ENCODE peak calls at places on chromosome 22, in six cellular contexts. One of them, this sample, is unnamed.

GRCh38 chr22:28983788-28984441 is 77.7 kb downstream of the C22orf31 start:
- DNase-seq in fibroblast of the aortic adventitia: peak; percentile 40
- DNase-seq in upper lobe of right lung: no peak
- DNase-seq in pancreas: no peak
- DNase-seq in PC-9: no peak
- DNase-seq in fibroblast of mammary gland: peak; percentile 31
- DNase-seq in this sample: no peak

GRCh38 chr22:44345872-44346271 is 33.1 kb upstream of the SHISAL1 start:
- DNase-seq in fibroblast of the aortic adventitia: no peak
- DNase-seq in pancreas: no peak
- DNase-seq in PC-9: no peak
- DNase-seq in upper lobe of right lung: no peak
- DNase-seq in fibroblast of mammary gland: no peak
- DNase-seq in this sample: no peak

GRCh38 chr22:38656256-38657148 is at the start of the genes CBY1 and FAM227A:
- DNase-seq in fibroblast of the aortic adventitia: peak; percentile 86
- DNase-seq in fibroblast of mammary gland: peak; percentile 72
- DNase-seq in pancreas: peak; percentile 87
- DNase-seq in upper lobe of right lung: peak; percentile 95
- DNase-seq in PC-9: peak; percentile 94
- DNase-seq in this sample: peak; percentile 61

GRCh38 chr22:38710352-38710751 is 4.6 kb downstream of the GTPBP1 start:
- DNase-seq in pancreas: no peak
- DNase-seq in fibroblast of the aortic adventitia: no peak
- DNase-seq in upper lobe of right lung: no peak
- DNase-seq in fibroblast of mammary gland: no peak
- DNase-seq in PC-9: no peak
- DNase-seq in this sample: no peak

GRCh38 chr22:37639070-37639760 is at the start of gene SH3BP1:
- DNase-seq in fibroblast of mammary gland: no peak
- DNase-seq in upper lobe of right lung: peak; percentile 82
- DNase-seq in PC-9: peak; percentile 79
- DNase-seq in pancreas: peak; percentile 47
- DNase-seq in fibroblast of the aortic adventitia: no peak
- DNase-seq in this sample: no peak

GRCh38 chr22:29078036-29078868 is 5.4 kb downstream of the KREMEN1 start:
- DNase-seq in upper lobe of right lung: no peak
- DNase-seq in PC-9: no peak
- DNase-seq in fibroblast of the aortic adventitia: no peak
- DNase-seq in pancreas: no peak
- DNase-seq in fibroblast of mammary gland: no peak
- DNase-seq in this sample: no peak

GRCh38 chr22:39243443-39244072 is 1.2 kb downstream of the PDGFB start:
- DNase-seq in upper lobe of right lung: no peak
- DNase-seq in pancreas: peak; percentile 53
- DNase-seq in fibroblast of the aortic adventitia: no peak
- DNase-seq in PC-9: peak; percentile 49
- DNase-seq in fibroblast of mammary gland: no peak
- DNase-seq in this sample: no peak

GRCh38 chr22:44486538-44486937 is 11.5 kb downstream of the RTL6 start:
- DNase-seq in fibroblast of the aortic adventitia: no peak
- DNase-seq in pancreas: no peak
- DNase-seq in PC-9: peak; percentile 57
- DNase-seq in upper lobe of right lung: no peak
- DNase-seq in fibroblast of mammary gland: no peak
- DNase-seq in this sample: no peak

GRCh38 chr22:32723632-32724031 is 77.9 kb upstream of the TIMP3 start:
- DNase-seq in upper lobe of right lung: peak; percentile 89
- DNase-seq in PC-9: peak; percentile 60
- DNase-seq in pancreas: no peak
- DNase-seq in fibroblast of the aortic adventitia: peak; percentile 95
- DNase-seq in fibroblast of mammary gland: peak; percentile 94
- DNase-seq in this sample: no peak

GRCh38 chr22:37746366-37747089 is 49.7 kb downstream of the TRIOBP start:
- DNase-seq in fibroblast of mammary gland: no peak
- DNase-seq in fibroblast of the aortic adventitia: no peak
- DNase-seq in pancreas: no peak
- DNase-seq in PC-9: no peak
- DNase-seq in upper lobe of right lung: peak; percentile 76
- DNase-seq in this sample: no peak

GRCh38 chr22:35892192-35892591 is 136.4 kb downstream of the RBFOX2 start:
- DNase-seq in fibroblast of mammary gland: peak; percentile 82
- DNase-seq in pancreas: no peak
- DNase-seq in fibroblast of the aortic adventitia: peak; percentile 78
- DNase-seq in PC-9: no peak
- DNase-seq in upper lobe of right lung: no peak
- DNase-seq in this sample: no peak

GRCh38 chr22:45868586-45869443 is 108.1 kb downstream of the WNT7B start:
- DNase-seq in PC-9: no peak
- DNase-seq in upper lobe of right lung: no peak
- DNase-seq in pancreas: no peak
- DNase-seq in fibroblast of mammary gland: no peak
- DNase-seq in fibroblast of the aortic adventitia: no peak
- DNase-seq in this sample: no peak

GRCh38 chr22:37777122-37777687 is 30.5 kb upstream of the GCAT start:
- DNase-seq in fibroblast of the aortic adventitia: peak; percentile 75
- DNase-seq in fibroblast of mammary gland: peak; percentile 93
- DNase-seq in pancreas: peak; percentile 89
- DNase-seq in PC-9: peak; percentile 96
- DNase-seq in upper lobe of right lung: peak; percentile 75
- DNase-seq in this sample: no peak

GRCh38 chr22:49364398-49364797 is 463.3 kb downstream of the BRD1 start:
- DNase-seq in pancreas: no peak
- DNase-seq in fibroblast of mammary gland: no peak
- DNase-seq in fibroblast of the aortic adventitia: no peak
- DNase-seq in PC-9: no peak
- DNase-seq in upper lobe of right lung: peak; percentile 32
- DNase-seq in this sample: no peak

GRCh38 chr22:49366437-49366836 is 461.2 kb downstream of the BRD1 start:
- DNase-seq in fibroblast of mammary gland: no peak
- DNase-seq in pancreas: no peak
- DNase-seq in upper lobe of right lung: peak; percentile 40
- DNase-seq in fibroblast of the aortic adventitia: no peak
- DNase-seq in PC-9: no peak
- DNase-seq in this sample: no peak

GRCh38 chr22:49365191-49365837 is 462.4 kb downstream of the BRD1 start:
- DNase-seq in fibroblast of mammary gland: no peak
- DNase-seq in pancreas: no peak
- DNase-seq in upper lobe of right lung: peak; percentile 39
- DNase-seq in fibroblast of the aortic adventitia: no peak
- DNase-seq in PC-9: no peak
- DNase-seq in this sample: no peak

GRCh38 chr22:49367016-49367697 is 460.5 kb downstream of the BRD1 start:
- DNase-seq in PC-9: no peak
- DNase-seq in upper lobe of right lung: peak; percentile 35
- DNase-seq in fibroblast of mammary gland: no peak
- DNase-seq in fibroblast of the aortic adventitia: no peak
- DNase-seq in pancreas: no peak
- DNase-seq in this sample: no peak

GRCh38 chr22:49365910-49366309 is 461.8 kb downstream of the BRD1 start:
- DNase-seq in fibroblast of mammary gland: no peak
- DNase-seq in PC-9: no peak
- DNase-seq in fibroblast of the aortic adventitia: no peak
- DNase-seq in pancreas: no peak
- DNase-seq in upper lobe of right lung: peak; percentile 43
- DNase-seq in this sample: no peak
- H3K4me3 ChIP-seq in fibroblast of mammary gland: no peak overlapping the region
- H3K4me3 ChIP-seq in PC-9: no peak overlapping the region
- H3K4me3 ChIP-seq in fibroblast of the aortic adventitia: no peak overlapping the region
- H3K4me3 ChIP-seq in pancreas: no peak overlapping the region
- H3K4me3 ChIP-seq in upper lobe of right lung: no peak overlapping the region
- H3K4me3 ChIP-seq in this sample: no peak overlapping the region

GRCh38 chr22:24952837-24953293 is 349 bp downstream of the KIAA1671 start:
- DNase-seq in fibroblast of mammary gland: peak; percentile 28
- DNase-seq in pancreas: no peak
- DNase-seq in fibroblast of the aortic adventitia: peak; percentile 61
- DNase-seq in PC-9: peak; percentile 60
- DNase-seq in upper lobe of right lung: peak; percentile 83
- DNase-seq in this sample: no peak

GRCh38 chr22:24951942-24952836 is at the start of gene KIAA1671:
- DNase-seq in pancreas: peak; percentile 94
- DNase-seq in PC-9: peak; percentile 91
- DNase-seq in fibroblast of the aortic adventitia: peak; percentile 50
- DNase-seq in fibroblast of mammary gland: peak; percentile 42
- DNase-seq in upper lobe of right lung: peak; percentile 94
- DNase-seq in this sample: peak; percentile 18

GRCh38 chr22:24954856-24955255 is 2.3 kb downstream of the KIAA1671 start:
- DNase-seq in PC-9: no peak
- DNase-seq in fibroblast of mammary gland: no peak
- DNase-seq in upper lobe of right lung: no peak
- DNase-seq in fibroblast of the aortic adventitia: no peak
- DNase-seq in pancreas: no peak
- DNase-seq in this sample: no peak

GRCh38 chr22:24953294-24954113 is 988 bp downstream of the KIAA1671 start:
- DNase-seq in pancreas: peak; percentile 49
- DNase-seq in PC-9: no peak
- DNase-seq in fibroblast of the aortic adventitia: no peak
- DNase-seq in fibroblast of mammary gland: no peak
- DNase-seq in upper lobe of right lung: peak; percentile 74
- DNase-seq in this sample: no peak

DNA sequence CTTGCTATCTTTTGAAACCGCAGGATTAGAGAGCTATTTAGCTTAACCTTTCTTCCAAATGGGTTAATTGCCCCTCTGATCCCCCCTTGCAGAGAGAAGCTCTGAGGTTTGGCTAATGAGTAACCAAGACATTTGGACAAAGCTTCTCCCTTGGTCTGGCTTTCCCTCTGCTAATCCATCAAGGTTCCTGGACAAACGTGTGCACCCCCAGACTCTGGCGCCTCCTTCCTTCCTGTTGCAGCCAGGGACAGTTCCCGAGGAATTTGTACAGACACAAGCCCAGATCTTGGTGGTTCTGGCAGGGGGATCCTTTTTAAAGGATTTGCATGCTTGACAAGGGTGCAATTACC is 1.6 kb downstream of the KIAA1671 start:
- DNase-seq in pancreas: no peak
- DNase-seq in fibroblast of the aortic adventitia: peak; percentile 19
- DNase-seq in fibroblast of mammary gland: no peak
- DNase-seq in PC-9: no peak
- DNase-seq in upper lobe of right lung: no peak
- DNase-seq in this sample: no peak
- H3K4me3 ChIP-seq in pancreas: no peak overlapping the region
- H3K4me3 ChIP-seq in fibroblast of the aortic adventitia: peak overlapping the region; percentile 76
- H3K4me3 ChIP-seq in fibroblast of mammary gland: no peak overlapping the region
- H3K4me3 ChIP-seq in PC-9: peak overlapping the region; percentile 91
- H3K4me3 ChIP-seq in upper lobe of right lung: peak overlapping the region; percentile 73
- H3K4me3 ChIP-seq in this sample: peak overlapping the region; percentile 80

GRCh38 chr22:22168190-22168940 is 76.2 kb upstream of the VPREB1 start:
- DNase-seq in upper lobe of right lung: no peak
- DNase-seq in pancreas: peak; percentile 21
- DNase-seq in PC-9: peak; percentile 0
- DNase-seq in fibroblast of mammary gland: peak; percentile 70
- DNase-seq in fibroblast of the aortic adventitia: peak; percentile 85
- DNase-seq in this sample: no peak
- H3K4me3 ChIP-seq in upper lobe of right lung: no peak overlapping the region
- H3K4me3 ChIP-seq in pancreas: no peak overlapping the region
- H3K4me3 ChIP-seq in PC-9: no peak overlapping the region
- H3K4me3 ChIP-seq in fibroblast of mammary gland: no peak overlapping the region
- H3K4me3 ChIP-seq in fibroblast of the aortic adventitia: peak overlapping the region; percentile 48
- H3K4me3 ChIP-seq in this sample: peak overlapping the region; percentile 33

DNA sequence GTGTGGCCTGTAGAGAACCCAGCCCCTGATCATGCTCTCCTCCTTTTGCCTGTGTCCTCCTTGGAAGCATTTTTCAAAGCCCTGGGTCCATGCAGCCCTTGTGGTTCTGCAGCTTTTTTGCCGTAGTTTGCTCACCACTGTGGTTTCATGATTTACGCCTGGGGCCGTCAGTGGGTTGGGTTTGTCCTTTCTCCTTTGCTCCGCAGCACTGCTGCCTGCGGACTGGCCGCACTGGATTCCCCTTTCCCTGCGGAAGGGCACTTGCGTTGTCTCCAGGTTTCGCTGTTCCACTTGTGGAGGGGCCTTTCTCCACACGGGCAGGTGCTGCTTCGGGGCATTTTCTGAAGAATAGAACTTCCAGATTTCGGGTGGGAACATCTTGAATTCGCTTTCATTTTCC is 1260.9 kb downstream of the BRD1 start:
- DNase-seq in pancreas: no peak
- DNase-seq in PC-9: no peak
- DNase-seq in fibroblast of mammary gland: no peak
- DNase-seq in fibroblast of the aortic adventitia: no peak
- DNase-seq in upper lobe of right lung: no peak
- DNase-seq in this sample: no peak
- H3K4me3 ChIP-seq in pancreas: no peak overlapping the region
- H3K4me3 ChIP-seq in PC-9: no peak overlapping the region
- H3K4me3 ChIP-seq in fibroblast of mammary gland: no peak overlapping the region
- H3K4me3 ChIP-seq in fibroblast of the aortic adventitia: no peak overlapping the region
- H3K4me3 ChIP-seq in upper lobe of right lung: no peak overlapping the region
- H3K4me3 ChIP-seq in this sample: no peak overlapping the region

DNA sequence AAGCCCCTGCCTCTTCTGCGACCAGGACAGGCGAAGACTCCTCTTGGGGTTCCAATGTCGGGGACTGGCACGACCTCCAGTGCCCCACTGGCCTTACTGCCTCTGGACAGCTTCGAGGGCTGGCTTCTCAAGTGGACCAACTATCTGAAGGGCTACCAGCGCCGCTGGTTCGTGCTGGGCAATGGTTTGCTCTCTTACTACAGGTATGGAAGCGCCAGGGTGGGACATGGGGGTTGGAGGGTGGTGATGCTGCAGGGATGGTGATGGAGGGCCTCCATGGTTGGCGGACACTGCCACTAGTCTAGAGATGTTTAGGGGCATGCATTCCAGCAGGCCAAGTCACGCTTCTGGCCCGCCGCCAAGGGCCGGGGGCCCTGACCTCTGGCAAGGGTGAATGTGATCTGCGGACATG is 683 bp downstream of the OSBP2 start:
- DNase-seq in fibroblast of the aortic adventitia: no peak
- DNase-seq in fibroblast of mammary gland: no peak
- DNase-seq in PC-9: no peak
- DNase-seq in pancreas: peak; percentile 35
- DNase-seq in upper lobe of right lung: no peak
- DNase-seq in this sample: no peak
- H3K4me3 ChIP-seq in fibroblast of the aortic adventitia: peak overlapping the region; percentile 69
- H3K4me3 ChIP-seq in fibroblast of mammary gland: peak overlapping the region; percentile 48
- H3K4me3 ChIP-seq in PC-9: peak overlapping the region; percentile 55
- H3K4me3 ChIP-seq in pancreas: peak overlapping the region; percentile 47
- H3K4me3 ChIP-seq in upper lobe of right lung: peak overlapping the region; percentile 50
- H3K4me3 ChIP-seq in this sample: peak overlapping the region; percentile 69

DNA sequence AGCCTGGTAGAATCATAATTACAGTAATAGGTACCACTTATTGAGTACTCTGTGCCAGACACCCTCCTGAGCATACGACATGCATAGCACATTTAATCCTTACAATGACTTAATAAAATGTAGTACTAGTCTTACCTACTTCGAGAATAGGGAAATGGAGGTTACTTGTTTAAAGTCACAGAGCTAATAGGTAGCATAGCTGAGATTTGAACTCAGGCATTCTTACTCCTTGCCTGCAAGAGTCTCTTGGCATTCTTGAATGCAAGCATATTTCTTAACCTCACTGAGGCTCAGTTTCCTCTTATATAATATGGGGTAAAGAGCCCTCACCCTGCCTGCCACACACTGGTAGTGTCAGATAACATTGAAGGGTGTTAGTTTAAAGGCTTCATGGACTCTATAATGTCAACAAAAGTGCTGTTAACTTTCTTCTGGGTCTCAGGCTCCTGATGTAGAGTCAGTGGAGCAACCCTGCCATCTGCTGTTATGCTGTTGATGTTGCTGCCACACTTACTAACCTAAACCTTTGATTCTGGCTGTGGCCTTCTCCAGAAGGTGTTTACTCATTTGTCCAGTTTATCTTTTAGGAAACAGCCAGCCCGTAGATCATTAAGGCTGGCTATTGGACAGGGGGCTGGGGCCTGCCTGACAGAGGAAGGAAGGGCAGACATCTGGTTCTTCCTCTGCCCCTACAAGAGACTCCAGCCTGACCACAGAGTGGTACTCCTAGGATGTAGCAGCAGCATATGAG is 18.9 kb downstream of the LIMK2 start:
- DNase-seq in PC-9: peak; percentile 30
- DNase-seq in pancreas: peak; percentile 70
- DNase-seq in upper lobe of right lung: no peak
- DNase-seq in fibroblast of mammary gland: peak; percentile 61
- DNase-seq in fibroblast of the aortic adventitia: peak; percentile 79
- DNase-seq in this sample: no peak
- H3K4me3 ChIP-seq in PC-9: no peak overlapping the region
- H3K4me3 ChIP-seq in pancreas: no peak overlapping the region
- H3K4me3 ChIP-seq in upper lobe of right lung: no peak overlapping the region
- H3K4me3 ChIP-seq in fibroblast of mammary gland: no peak overlapping the region
- H3K4me3 ChIP-seq in fibroblast of the aortic adventitia: no peak overlapping the region
- H3K4me3 ChIP-seq in this sample: no peak overlapping the region